ENCODE peak calls at places on chromosomes 3 and 15, in six cellular contexts. U is bronchial epithelial cell, O is fibroblast of mammary gland, X is A549, F is right lobe of liver, I is IMR-90. T is an unnamed sample.

GRCh38 chr3:58356054-58356453 is 23.4 kb downstream of the PXK start:
- DNase-seq in U (peak; percentile 31), O (no peak), X (no peak), F (no peak), I (no peak), T (no peak)

GRCh38 chr3:49539659-49540560 is 14.4 kb upstream of the BSN start:
- DNase-seq in U (peak; percentile 75), O (peak; percentile 91), X (peak; percentile 90), F (peak; percentile 98), I (peak; percentile 91), T (peak; percentile 68)

GRCh38 chr3:31448035-31448881 is 84.5 kb upstream of the STT3B start:
- DNase-seq in U (peak; percentile 42), O (peak; percentile 23), X (peak; percentile 38), F (peak; percentile 38), I (peak; percentile 12), T (peak; percentile 47)

GRCh38 chr15:99409097-99409473 is 156.7 kb upstream of the MEF2A start:
- DNase-seq in U (peak; percentile 63), O (peak; percentile 66), X (peak; percentile 75), F (peak; percentile 66), I (peak; percentile 60), T (no peak)

GRCh38 chr3:34020761-34021635 is 222.6 kb downstream of the PDCD6IP start:
- DNase-seq in U (no peak), O (no peak), X (no peak), F (no peak), I (no peak), T (no peak)

GRCh38 chr3:8503871-8504610 is 2.4 kb downstream of the LMCD1 start:
- DNase-seq in U (no peak), O (peak; percentile 36), X (peak; percentile 42), F (no peak), I (no peak), T (no peak)

GRCh38 chr3:4247391-4247790 is 55.8 kb upstream of the SETMAR start:
- DNase-seq in U (no peak), O (no peak), X (no peak), F (no peak), I (no peak), T (no peak)

GRCh38 chr3:59338934-59339333 is 289.1 kb upstream of the CFAP20DC start:
- DNase-seq in U (no peak), O (no peak), X (no peak), F (no peak), I (no peak), T (no peak)

GRCh38 chr3:177427096-177427495 is 229.8 kb upstream of the TBL1XR1 start:
- DNase-seq in U (no peak), O (no peak), X (no peak), F (no peak), I (no peak), T (peak; percentile 87)

GRCh38 chr3:52062499-52062898 is 6.1 kb upstream of the DUSP7 start:
- DNase-seq in U (peak; percentile 98), O (peak; percentile 94), X (peak; percentile 70), F (no peak), I (peak; percentile 90), T (peak; percentile 37)

GRCh38 chr3:15229262-15229661 is 23.2 kb downstream of the CAPN7 start:
- DNase-seq in U (no peak), O (no peak), X (no peak), F (no peak), I (no peak), T (no peak)

GRCh38 chr3:196537319-196537984 is 22.3 kb upstream of the SMCO1 start:
- DNase-seq in U (peak; percentile 92), O (peak; percentile 36), X (no peak), F (no peak), I (peak; percentile 13), T (no peak)

GRCh38 chr3:133955892-133956291 is 60.2 kb upstream of the RAB6B start:
- DNase-seq in U (no peak), O (no peak), X (no peak), F (no peak), I (no peak), T (no peak)

GRCh38 chr3:171218069-171218468 is 191.5 kb upstream of the SLC2A2 start:
- DNase-seq in U (no peak), O (no peak), X (no peak), F (no peak), I (no peak), T (no peak)

GRCh38 chr15:95368211-95368610 is 962.3 kb upstream of the NR2F2 start:
- DNase-seq in U (no peak), O (no peak), X (no peak), F (no peak), I (no peak), T (no peak)

GRCh38 chr3:191634902-191635301 is 173.9 kb downstream of the PYDC2 start:
- DNase-seq in U (no peak), O (no peak), X (no peak), F (no peak), I (no peak), T (no peak)

GRCh38 chr3:20563985-20564384 is 378.0 kb upstream of the SGO1 start:
- DNase-seq in U (no peak), O (no peak), X (no peak), F (no peak), I (no peak), T (no peak)

GRCh38 chr3:78737988-78738387 is 1029.8 kb downstream of the ROBO1 start:
- DNase-seq in U (peak; percentile 23), O (peak; percentile 87), X (no peak), F (no peak), I (no peak), T (no peak)

GRCh38 chr15:23565395-23566069 is at the start of gene MKRN3:
- DNase-seq in U (no peak), O (no peak), X (peak; percentile 89), F (peak; percentile 22), I (peak; percentile 7), T (no peak)

GRCh38 chr3:10468611-10469354 is 36.6 kb downstream of the ATP2B2 start:
- DNase-seq in U (no peak), O (no peak), X (no peak), F (no peak), I (no peak), T (no peak)

DNA sequence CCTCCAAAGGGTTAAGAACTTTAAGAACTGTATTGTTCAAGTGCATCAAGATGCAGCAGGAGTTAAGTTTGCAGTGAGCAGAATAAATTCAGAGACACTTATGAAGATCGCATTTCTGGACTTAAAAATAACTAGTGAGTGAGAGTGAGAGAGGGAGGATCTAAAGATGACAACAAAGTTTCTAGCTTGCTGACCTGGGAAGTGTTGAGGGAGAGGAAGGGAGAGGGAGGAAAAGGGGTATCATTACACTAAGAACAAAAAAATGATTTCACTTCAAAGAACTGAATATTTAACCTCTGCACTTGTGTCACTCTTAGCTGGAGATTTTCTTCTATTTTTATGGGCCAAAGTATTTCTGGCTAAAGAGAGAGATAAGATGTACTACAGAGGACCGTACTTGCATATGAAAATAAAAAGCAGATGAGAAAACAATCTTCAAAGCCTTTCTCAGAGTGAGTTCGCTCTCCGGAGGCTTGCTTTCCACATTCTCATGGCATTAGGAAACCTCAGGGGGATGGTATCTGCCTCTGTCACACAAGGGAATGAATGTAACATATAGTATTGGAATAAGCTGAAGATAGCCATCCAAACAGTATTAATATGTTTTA is 91.4 kb upstream of the TJP1 start:
- DNase-seq in U (no peak), O (peak; percentile 61), X (no peak), F (no peak), I (peak; percentile 77), T (no peak)
- H3K4me3 ChIP-seq in U (no peak overlapping the region), O (no peak overlapping the region), X (no peak overlapping the region), F (no peak overlapping the region), I (no peak overlapping the region), T (no peak overlapping the region)

GRCh38 chr15:73239564-73240208 is 129.1 kb downstream of the HCN4 start:
- DNase-seq in U (peak; percentile 12), O (no peak), X (peak; percentile 40), F (no peak), I (peak; percentile 8), T (no peak)
- TF ChIP-seq CTCF in U (peak; percentile 13), O (no peak), X (peak; percentile 27), F (peak; percentile 18), I (peak; percentile 40), T (no peak)

DNA sequence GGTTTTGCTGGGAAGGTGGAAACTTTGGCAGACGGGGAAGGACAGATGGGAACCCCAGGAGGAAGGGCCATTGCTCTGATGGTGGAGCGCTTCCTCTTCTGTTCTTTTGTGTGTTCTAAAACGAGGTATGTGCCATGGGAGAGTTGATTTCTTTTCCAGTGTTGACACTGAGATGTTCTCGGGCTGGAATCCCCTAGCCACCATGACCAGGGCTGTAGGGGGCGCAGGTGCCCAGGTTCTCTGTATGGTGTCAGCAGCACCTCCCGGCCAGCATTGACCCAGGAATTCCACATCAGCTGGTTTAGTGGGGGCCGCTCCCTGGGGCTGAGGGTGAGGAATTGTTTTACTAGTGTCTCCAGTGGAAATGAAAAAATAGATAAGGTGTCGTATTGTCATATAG is 34.3 kb upstream of the ACAD9 start:
- DNase-seq in U (no peak), O (no peak), X (no peak), F (no peak), I (no peak), T (no peak)
- H3K4me3 ChIP-seq in U (no peak overlapping the region), O (no peak overlapping the region), X (no peak overlapping the region), F (no peak overlapping the region), I (no peak overlapping the region), T (no peak overlapping the region)

GRCh38 chr15:41932511-41932910 is 38.7 kb upstream of the SPTBN5 start:
- DNase-seq in U (no peak), O (no peak), X (no peak), F (no peak), I (no peak), T (no peak)

GRCh38 chr15:41932101-41932500 is 38.2 kb upstream of the SPTBN5 start:
- DNase-seq in U (no peak), O (no peak), X (no peak), F (no peak), I (no peak), T (no peak)

GRCh38 chr15:41928637-41929620 is 35.1 kb upstream of the SPTBN5 start:
- DNase-seq in U (no peak), O (no peak), X (peak; percentile 56), F (no peak), I (no peak), T (no peak)

GRCh38 chr15:41930867-41931222 is 37.0 kb upstream of the SPTBN5 start:
- DNase-seq in U (no peak), O (no peak), X (no peak), F (no peak), I (no peak), T (no peak)

GRCh38 chr15:41930221-41930866 is 36.5 kb upstream of the SPTBN5 start:
- DNase-seq in U (peak; percentile 79), O (peak; percentile 96), X (peak; percentile 92), F (no peak), I (peak; percentile 97), T (no peak)
- TF ChIP-seq CTCF in U (peak; percentile 7), O (peak; percentile 26), X (peak; percentile 36), F (peak; percentile 23), I (peak; percentile 59), T (no peak)

GRCh38 chr3:151084893-151085226 is 604 bp upstream of the MED12L start:
- DNase-seq in U (no peak), O (no peak), X (no peak), F (no peak), I (no peak), T (no peak)
- H3K4me3 ChIP-seq in U (peak overlapping the region; percentile 45), O (no peak overlapping the region), X (peak overlapping the region; percentile 70), F (peak overlapping the region; percentile 46), I (no peak overlapping the region), T (peak overlapping the region; percentile 59)

GRCh38 chr15:81098349-81098748 is 35.7 kb upstream of the CFAP161 start:
- DNase-seq in U (no peak), O (no peak), X (no peak), F (no peak), I (no peak), T (no peak)
- TF ChIP-seq CTCF in U (no peak), O (no peak), X (no peak), F (no peak), I (no peak), T (no peak)

GRCh38 chr15:50876260-50876988 is 32.1 kb upstream of the AP4E1 start:
- DNase-seq in U (no peak), O (no peak), X (no peak), F (no peak), I (no peak), T (no peak)
- H3K4me3 ChIP-seq in U (peak overlapping the region; percentile 15), O (peak overlapping the region; percentile 59), X (peak overlapping the region; percentile 50), F (peak overlapping the region; percentile 21), I (peak overlapping the region; percentile 14), T (peak overlapping the region; percentile 27)

T was measured in GM12864.